ENCODE peak calls at places on chromosomes 7 and 10, in eight cellular contexts. V is uterus, E is GM10248, J is A549, S is dorsolateral prefrontal cortex, G is AG10803, W is Peyer's patch, L is neural crest cell. R is an unnamed sample.

GRCh38 chr7:15015545-15016314 is 113.2 kb upstream of the DGKB start:
- DNase-seq in V (peak; percentile 44), E (peak; percentile 37), J (peak; percentile 26), S (peak; percentile 15), G (peak; percentile 66), W (no peak), L (peak; percentile 15), R (peak; percentile 18)

GRCh38 chr10:125092564-125093031 is 67.8 kb downstream of the CTBP2 start:
- DNase-seq in V (no peak), E (no peak), J (no peak), S (no peak), G (no peak), W (no peak), L (no peak), R (no peak)

GRCh38 chr10:131854579-131855335 is 46.1 kb upstream of the PPP2R2D start:
- DNase-seq in V (no peak), E (no peak), J (no peak), S (no peak), G (no peak), W (peak; percentile 38), L (no peak), R (no peak)

GRCh38 chr7:131507592-131508331 is 48.7 kb downstream of the PODXL start:
- DNase-seq in V (peak; percentile 84), E (peak; percentile 80), J (peak; percentile 62), S (peak; percentile 92), G (peak; percentile 69), W (peak; percentile 93), L (peak; percentile 85), R (peak; percentile 71)

GRCh38 chr10:2477154-2477553 is 590.2 kb upstream of the PFKP start:
- DNase-seq in V (no peak), E (no peak), J (no peak), S (no peak), G (no peak), W (no peak), L (no peak), R (no peak)

GRCh38 chr10:8095962-8096361 is 41.5 kb downstream of the GATA3 start:
- DNase-seq in V (no peak), E (no peak), J (no peak), S (no peak), G (no peak), W (no peak), L (no peak), R (no peak)

GRCh38 chr10:122139627-122140151 is 131.4 kb upstream of the BTBD16 start:
- DNase-seq in V (peak; percentile 54), E (no peak), J (no peak), S (no peak), G (no peak), W (no peak), L (no peak), R (no peak)

GRCh38 chr10:113369185-113369785 is 183.6 kb upstream of the HABP2 start:
- DNase-seq in V (no peak), E (no peak), J (no peak), S (no peak), G (no peak), W (no peak), L (no peak), R (no peak)

GRCh38 chr10:99612167-99612831 is 7.9 kb downstream of the SLC25A28 start:
- DNase-seq in V (no peak), E (peak; percentile 69), J (peak; percentile 77), S (peak; percentile 14), G (peak; percentile 61), W (peak; percentile 68), L (peak; percentile 26), R (peak; percentile 19)

GRCh38 chr10:34249634-34250033 is 565.5 kb downstream of the PARD3 start:
- DNase-seq in V (no peak), E (no peak), J (peak; percentile 34), S (no peak), G (no peak), W (no peak), L (no peak), R (no peak)
- TF ChIP-seq CTCF in V (no peak), E (no peak), J (peak; percentile 50), S (no peak), G (no peak), W (no peak), L (no peak), R (peak; percentile 25)

DNA sequence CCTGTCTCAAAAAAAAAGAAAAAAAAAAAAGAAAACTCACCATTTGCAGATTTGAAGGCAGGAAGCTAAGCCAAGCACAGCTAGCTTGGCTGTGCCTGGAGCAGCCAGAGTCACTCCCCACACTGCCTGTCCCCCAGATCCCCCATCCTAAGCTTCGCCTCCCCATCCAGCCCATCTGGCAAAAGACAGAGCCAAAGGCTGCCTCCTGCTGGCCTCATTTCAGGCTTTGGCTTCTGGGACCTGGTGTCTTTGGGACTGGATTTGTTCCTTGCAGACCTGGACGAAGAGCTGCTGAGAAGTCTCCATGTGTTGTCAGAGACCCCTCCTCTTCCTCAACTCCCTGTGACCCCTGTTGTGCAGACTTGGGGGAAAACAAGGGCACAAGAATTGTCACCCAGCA is 8.1 kb downstream of the ASL start:
- DNase-seq in V (no peak), E (no peak), J (no peak), S (no peak), G (no peak), W (no peak), L (no peak), R (no peak)
- TF ChIP-seq CTCF in V (no peak), E (no peak), J (no peak), S (no peak), G (no peak), W (no peak), L (no peak), R (no peak)

GRCh38 chr10:26503911-26504310 is 65.8 kb downstream of the APBB1IP start:
- DNase-seq in V (no peak), E (no peak), J (no peak), S (no peak), G (no peak), W (peak; percentile 56), L (no peak), R (no peak)
- TF ChIP-seq CTCF in V (no peak), E (peak; percentile 26), J (peak; percentile 25), S (no peak), G (peak; percentile 11), W (no peak), L (no peak), R (no peak)

DNA sequence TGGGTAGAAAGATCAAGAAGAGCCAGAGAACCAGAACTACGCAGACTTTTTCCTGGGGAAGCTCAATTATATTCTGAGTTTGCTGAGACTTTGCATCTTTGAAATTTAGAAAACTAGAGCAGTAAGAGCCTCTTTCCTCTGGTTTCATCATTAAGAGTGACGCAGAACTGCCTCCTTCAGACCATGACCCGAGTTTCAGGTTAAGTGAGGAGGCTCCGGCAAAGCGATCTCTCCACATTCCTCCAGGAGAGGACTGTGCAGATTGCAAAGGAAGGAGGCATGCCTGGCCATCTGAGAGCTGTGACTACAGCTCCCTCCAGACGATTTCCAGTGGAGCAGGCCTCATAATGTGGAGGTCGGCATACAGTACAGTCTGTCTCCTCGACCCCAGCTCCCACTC is 115.8 kb upstream of the LANCL2 start:
- DNase-seq in V (no peak), E (no peak), J (no peak), S (no peak), G (no peak), W (no peak), L (no peak), R (no peak)
- TF ChIP-seq CTCF in V (no peak), E (no peak), J (no peak), S (no peak), G (no peak), W (no peak), L (no peak), R (no peak)

DNA sequence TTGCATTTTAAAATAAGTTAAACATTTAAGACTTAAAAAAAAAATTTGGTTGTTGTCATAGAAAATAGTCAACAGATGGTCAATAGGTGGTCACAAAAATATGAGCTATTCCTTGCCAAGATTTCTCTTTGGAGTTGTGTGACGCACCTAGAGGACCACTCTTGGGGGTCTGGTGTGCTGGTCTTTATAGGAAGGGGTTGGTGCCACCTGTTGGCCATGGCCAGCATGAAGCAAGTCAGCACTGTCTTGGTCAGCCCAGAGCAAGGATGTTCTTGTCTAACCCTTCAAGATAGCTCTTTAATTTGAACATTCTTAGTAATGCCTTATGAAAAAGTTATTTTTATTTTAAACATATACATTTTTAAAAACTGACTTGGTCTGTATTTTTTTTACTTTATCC is 267.9 kb upstream of the CNTNAP2 start:
- DNase-seq in V (no peak), E (no peak), J (no peak), S (no peak), G (no peak), W (no peak), L (peak; percentile 35), R (peak; percentile 22)
- TF ChIP-seq CTCF in V (no peak), E (peak; percentile 27), J (no peak), S (no peak), G (no peak), W (no peak), L (peak; percentile 60), R (peak; percentile 69)

GRCh38 chr7:139570119-139570518 is 46.6 kb downstream of the CLEC2L start:
- DNase-seq in V (no peak), E (no peak), J (no peak), S (peak; percentile 83), G (no peak), W (no peak), L (no peak), R (no peak)
- TF ChIP-seq CTCF in V (peak; percentile 5), E (no peak), J (peak; percentile 10), S (peak; percentile 59), G (no peak), W (no peak), L (no peak), R (no peak)

GRCh38 chr10:35639021-35639521 is 3.0 kb downstream of the FZD8 start:
- DNase-seq in V (no peak), E (no peak), J (no peak), S (no peak), G (no peak), W (no peak), L (no peak), R (no peak)

GRCh38 chr10:35638116-35638515 is 4.0 kb downstream of the FZD8 start:
- DNase-seq in V (no peak), E (no peak), J (no peak), S (no peak), G (no peak), W (no peak), L (no peak), R (no peak)

GRCh38 chr10:35640474-35640873 is 1.6 kb downstream of the FZD8 start:
- DNase-seq in V (peak; percentile 45), E (peak; percentile 68), J (peak; percentile 56), S (peak; percentile 58), G (peak; percentile 77), W (peak; percentile 66), L (peak; percentile 61), R (peak; percentile 62)

GRCh38 chr10:35640951-35641429 is 1.1 kb downstream of the FZD8 start:
- DNase-seq in V (peak; percentile 56), E (peak; percentile 45), J (peak; percentile 50), S (peak; percentile 47), G (peak; percentile 88), W (peak; percentile 70), L (peak; percentile 62), R (peak; percentile 49)

DNA sequence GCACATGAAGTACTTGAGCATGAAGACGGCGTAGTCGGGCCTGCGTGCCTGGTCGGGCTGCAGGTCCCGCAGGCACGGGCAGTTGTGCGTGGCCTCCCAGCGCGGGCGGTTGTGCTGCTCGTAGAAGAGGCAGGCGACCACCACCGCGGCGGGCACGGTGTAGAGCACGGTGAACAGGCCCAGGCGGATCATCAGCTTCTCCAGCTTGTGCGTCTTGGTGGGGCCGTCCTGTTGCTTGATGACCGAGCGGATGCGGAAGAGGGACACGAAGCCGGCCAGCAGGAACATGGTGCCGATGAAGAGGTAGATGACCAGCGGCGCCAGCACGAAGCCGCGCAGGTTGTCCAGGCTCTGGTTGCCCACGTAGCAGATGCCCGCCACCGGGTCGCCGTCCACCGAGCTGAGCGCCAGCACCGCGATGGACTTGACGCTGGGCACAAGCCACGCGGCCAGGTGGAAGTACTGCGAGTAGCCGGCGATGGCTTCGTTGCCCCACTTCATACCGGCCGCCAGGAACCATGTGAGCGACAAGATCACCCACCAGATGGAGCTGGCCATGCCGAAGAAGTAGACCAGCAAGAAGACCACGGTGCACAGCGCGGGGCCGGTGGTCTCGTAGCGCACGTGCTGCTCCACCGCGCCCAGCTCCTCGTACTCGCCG is 2.3 kb downstream of the FZD8 start:
- DNase-seq in V (peak; percentile 23), E (no peak), J (no peak), S (no peak), G (peak; percentile 44), W (no peak), L (peak; percentile 34), R (peak; percentile 37)
- TF ChIP-seq CTCF in V (no peak), E (no peak), J (no peak), S (no peak), G (peak; percentile 26), W (no peak), L (peak; percentile 37), R (peak; percentile 19)

R was measured in progenitor cell of endocrine pancreas.